ENCODE peak calls at places on chromosomes 16 and 17, in eight cellular contexts. U is lower lobe of right lung, B is mesenchymal stem cell, G is left cardiac atrium, S is WTC11, X is kidney, I is SW 1271, D is NCI-H1436 treated with DMSO at 0.1 percent for 48 hours. O is an unnamed sample.

GRCh38 chr17:75877752-75878173 is 618 bp downstream of the TRIM47 start:
- DNase-seq in G (peak), S (peak), X (peak), U (peak), D (no peak), B (peak), I (peak), O (peak)

GRCh38 chr16:85557083-85557975 is 55.8 kb upstream of the GSE1 start:
- DNase-seq in B (peak), U (no peak), X (peak), G (no peak), D (no peak), S (no peak), I (peak), O (peak)

GRCh38 chr16:10228779-10229178 is 46.6 kb upstream of the GRIN2A start:
- DNase-seq in S (no peak), I (no peak), U (no peak), D (no peak), G (no peak), B (no peak), X (no peak), O (no peak)

GRCh38 chr17:7632492-7632894 is 2.6 kb downstream of the SHBG start:
- DNase-seq in I (peak), U (peak), G (no peak), B (peak), D (no peak), S (peak), X (no peak), O (no peak)

GRCh38 chr17:19262650-19263620 is 25.8 kb downstream of the EPN2 start:
- DNase-seq in B (peak), U (peak), S (no peak), I (no peak), X (no peak), D (no peak), G (peak), O (peak)

GRCh38 chr17:81294512-81295030 is 536 bp downstream of the SLC38A10 start:
- DNase-seq in B (peak), D (no peak), S (no peak), G (peak), X (no peak), U (peak), I (no peak), O (peak)

GRCh38 chr17:43676471-43676870 is 14.7 kb upstream of the MEOX1 start:
- DNase-seq in S (no peak), I (no peak), U (no peak), D (no peak), B (peak), X (no peak), G (no peak), O (no peak)

GRCh38 chr16:50679676-50680555 is 1.2 kb downstream of the SNX20 start:
- DNase-seq in G (no peak), X (no peak), B (no peak), I (no peak), U (no peak), S (no peak), D (no peak), O (peak)

GRCh38 chr16:27769561-27770222 is 219.7 kb downstream of the KATNIP start:
- DNase-seq in I (no peak), S (no peak), G (no peak), D (no peak), X (peak), B (no peak), U (peak), O (peak)

GRCh38 chr17:66492500-66493123 is 190.2 kb downstream of the PRKCA start:
- DNase-seq in I (no peak), X (no peak), G (no peak), B (peak), U (no peak), D (peak), S (no peak), O (no peak)

GRCh38 chr16:12547608-12547922 is 256.1 kb downstream of the CPPED1 start:
- DNase-seq in U (no peak), I (no peak), S (no peak), D (no peak), X (no peak), G (no peak), B (no peak), O (no peak)

GRCh38 chr16:83998091-83998490 is 30.0 kb downstream of the NECAB2 start:
- DNase-seq in D (no peak), B (no peak), G (no peak), U (no peak), X (no peak), S (no peak), I (no peak), O (peak)

GRCh38 chr16:21277927-21278706 is at the start of gene CRYM:
- DNase-seq in U (peak), S (peak), D (no peak), I (no peak), B (peak), X (peak), G (peak), O (peak)

GRCh38 chr17:82981141-82981540 is 98.3 kb upstream of the METRNL start:
- DNase-seq in B (no peak), S (no peak), X (peak), U (no peak), G (no peak), D (no peak), I (no peak), O (no peak)

GRCh38 chr16:85553436-85554113 is 59.5 kb upstream of the GSE1 start:
- DNase-seq in D (no peak), B (peak), X (peak), S (peak), G (peak), I (peak), U (peak), O (peak)

GRCh38 chr17:10622610-10623485 is 34.3 kb downstream of the MYH3 start:
- DNase-seq in U (no peak), S (no peak), G (no peak), D (no peak), I (no peak), B (no peak), X (no peak), O (peak)

GRCh38 chr16:84537431-84538151 is 33.1 kb upstream of the MEAK7 start:
- DNase-seq in I (no peak), X (no peak), D (no peak), U (no peak), S (no peak), G (no peak), B (peak), O (peak)

GRCh38 chr16:2474877-2475412 is at the start of gene TBC1D24:
- DNase-seq in U (peak), G (peak), B (peak), D (no peak), S (peak), I (peak), X (peak), O (peak)